ENCODE peak calls at places on chromosomes 7 and 10, in six cellular contexts. A is psoas muscle, E is AG08395, J is stomach, L is fibroblast of pulmonary artery, B is body of pancreas. X is an unnamed sample.

GRCh38 chr7:2811476-2812118 is 32.5 kb downstream of the GNA12 start:
- DNase-seq in B (no peak), A (peak; percentile 56), E (no peak), J (no peak), L (peak; percentile 68), X (peak; percentile 39)

GRCh38 chr10:51117794-51118193 is 43.5 kb downstream of the PRKG1 start:
- DNase-seq in A (no peak), J (no peak), L (peak; percentile 14), E (no peak), B (no peak), X (no peak)

GRCh38 chr7:36736090-36736826 is 12.0 kb upstream of the AOAH start:
- DNase-seq in J (no peak), B (no peak), A (no peak), E (no peak), L (no peak), X (no peak)

GRCh38 chr10:44234471-44234850 is 150.4 kb downstream of the CXCL12 start:
- DNase-seq in A (no peak), J (no peak), L (peak; percentile 19), E (no peak), B (no peak), X (no peak)

GRCh38 chr7:2002561-2003450 is 229.9 kb downstream of the MAD1L1 start:
- DNase-seq in E (no peak), L (no peak), A (peak; percentile 8), J (no peak), B (no peak), X (no peak)

GRCh38 chr7:130942211-130942964 is 208.4 kb upstream of the KLF14 start:
- DNase-seq in E (no peak), B (peak; percentile 82), L (peak; percentile 56), J (peak; percentile 48), A (peak; percentile 56), X (no peak)

GRCh38 chr7:93430917-93431588 is 143.5 kb downstream of the CALCR start:
- DNase-seq in E (no peak), A (no peak), L (no peak), J (no peak), B (no peak), X (no peak)

GRCh38 chr10:73743327-73743904 is 756 bp upstream of the SEC24C start:
- DNase-seq in E (no peak), A (no peak), J (no peak), B (no peak), L (no peak), X (no peak)

GRCh38 chr7:75980126-75980864 is 14.1 kb downstream of the TMEM120A start:
- DNase-seq in J (peak; percentile 80), L (no peak), A (peak; percentile 62), B (peak; percentile 48), E (no peak), X (no peak)

GRCh38 chr7:116511552-116512523 is 12.3 kb downstream of the CAV2 start:
- DNase-seq in L (peak; percentile 57), J (no peak), A (no peak), B (no peak), E (peak; percentile 14), X (no peak)

GRCh38 chr7:131843862-131844261 is 287.4 kb upstream of the PODXL start:
- DNase-seq in J (no peak), E (peak; percentile 48), B (no peak), A (no peak), L (peak; percentile 31), X (no peak)

GRCh38 chr10:100819424-100819823 is 74.0 kb downstream of the PAX2 start:
- DNase-seq in L (no peak), J (no peak), A (no peak), E (no peak), B (no peak), X (no peak)

GRCh38 chr7:130893441-130893894 is 159.5 kb upstream of the KLF14 start:
- DNase-seq in L (no peak), A (no peak), J (no peak), B (no peak), E (peak; percentile 37), X (no peak)

GRCh38 chr7:110568932-110569331 is 522.0 kb upstream of the LRRN3 start:
- DNase-seq in L (no peak), B (no peak), E (no peak), J (no peak), A (no peak), X (no peak)

GRCh38 chr7:20193873-20194272 is 23.3 kb downstream of the MACC1 start:
- DNase-seq in E (no peak), B (no peak), J (no peak), L (no peak), A (no peak), X (no peak)

GRCh38 chr10:22630229-22631174 is 83.9 kb downstream of the PIP4K2A start:
- DNase-seq in J (no peak), E (peak; percentile 53), B (no peak), L (peak; percentile 69), A (no peak), X (no peak)

GRCh38 chr7:70775570-70776156 is 356.3 kb upstream of the GALNT17 start:
- DNase-seq in J (no peak), B (no peak), L (peak; percentile 14), E (peak; percentile 21), A (no peak), X (no peak)

GRCh38 chr7:37371755-37372154 is 76.9 kb downstream of the ELMO1 start:
- DNase-seq in E (no peak), A (no peak), L (no peak), J (no peak), B (no peak), X (no peak)

GRCh38 chr7:106855540-106856132 is 9.4 kb upstream of the PIK3CG start:
- DNase-seq in J (no peak), B (no peak), A (no peak), L (no peak), E (no peak), X (no peak)

GRCh38 chr10:24229909-24230308 is 21.0 kb downstream of the KIAA1217 start:
- DNase-seq in B (no peak), J (no peak), E (no peak), L (no peak), A (no peak), X (no peak)

GRCh38 chr10:22615101-22615500 is 99.3 kb downstream of the PIP4K2A start:
- DNase-seq in L (no peak), E (no peak), J (no peak), A (no peak), B (no peak), X (no peak)